ENCODE peak calls at places on chromosomes 1 and 21, in five cellular contexts. P is H1, G is IMR-90, C is K562, U is A549. L is an unnamed sample.

GRCh38 chr1:84156210-84156621 is 12.1 kb downstream of the PRKACB start:
- DNase-seq in U (peak), C (no peak), G (peak), P (no peak), L (no peak)

GRCh38 chr1:15012822-15013221 is 140.7 kb upstream of the TMEM51 start:
- DNase-seq in C (no peak), P (no peak), G (no peak), U (no peak), L (no peak)

GRCh38 chr1:43834280-43835140 is 99.1 kb upstream of the ARTN start:
- DNase-seq in C (peak), G (no peak), P (no peak), U (no peak), L (no peak)

GRCh38 chr1:226985239-226985838 is 45.2 kb downstream of the COQ8A start:
- DNase-seq in P (no peak), G (no peak), U (no peak), C (no peak), L (no peak)

GRCh38 chr1:211503542-211503941 is 11.6 kb upstream of the RD3 start:
- DNase-seq in G (no peak), P (no peak), C (peak), U (no peak), L (no peak)

GRCh38 chr1:21340230-21340564 is 49.9 kb upstream of the ECE1 start:
- DNase-seq in P (no peak), C (no peak), G (no peak), U (no peak), L (no peak)

GRCh38 chr1:226919587-226919986 is 20.5 kb upstream of the COQ8A start:
- DNase-seq in G (no peak), P (no peak), C (no peak), U (no peak), L (no peak)

GRCh38 chr1:34188418-34188817 is 11.7 kb downstream of the C1orf94 start:
- DNase-seq in G (no peak), U (no peak), C (no peak), P (no peak), L (no peak)

GRCh38 chr21:43734131-43734634 is 15.3 kb downstream of the PDXK start:
- DNase-seq in G (no peak), U (no peak), C (no peak), P (no peak), L (no peak)

GRCh38 chr1:169312084-169312954 is 55.3 kb downstream of the NME7 start:
- DNase-seq in C (peak), G (peak), U (peak), P (no peak), L (no peak)

GRCh38 chr1:5447479-5448070 is 544.6 kb downstream of the NPHP4 start:
- DNase-seq in P (no peak), G (no peak), C (no peak), U (no peak), L (no peak)

GRCh38 chr1:86948212-86948611 is 33.8 kb downstream of the HS2ST1 start:
- DNase-seq in C (no peak), G (peak), U (no peak), P (no peak), L (no peak)

GRCh38 chr1:183023146-183023600 is at the start of gene LAMC1:
- DNase-seq in C (peak), U (peak), P (peak), G (peak), L (peak)

GRCh38 chr1:234975122-234975940 is 153.3 kb downstream of the TOMM20 start:
- DNase-seq in P (no peak), U (peak), G (peak), C (peak), L (peak)

GRCh38 chr1:56710646-56711045 is 65.5 kb downstream of the PRKAA2 start:
- DNase-seq in P (no peak), C (no peak), G (peak), U (no peak), L (no peak)

GRCh38 chr21:27759820-27760219 is 792.9 kb upstream of the ADAMTS5 start:
- DNase-seq in C (no peak), G (no peak), P (no peak), U (no peak), L (no peak)

GRCh38 chr1:228029281-228029680 is 22.5 kb downstream of the WNT3A start:
- DNase-seq in G (no peak), U (no peak), C (no peak), P (no peak), L (no peak)

GRCh38 chr1:55143686-55144085 is 71.5 kb downstream of the USP24 start:
- DNase-seq in G (no peak), U (no peak), C (peak), P (peak), L (peak)

GRCh38 chr1:151993734-151994496 is at the start of gene S100A10:
- DNase-seq in C (peak), U (no peak), G (peak), P (no peak), L (peak)

GRCh38 chr1:85297855-85298629 is 21.6 kb upstream of the BCL10 start:
- DNase-seq in P (no peak), U (peak), C (no peak), G (peak), L (peak)

GRCh38 chr21:39014751-39015150 is 168.5 kb downstream of the PSMG1 start:
- DNase-seq in G (peak), U (no peak), C (no peak), P (no peak), L (no peak)

GRCh38 chr1:24385160-24385939 is 28.2 kb downstream of the STPG1 start:
- DNase-seq in G (peak), C (peak), U (no peak), P (peak), L (no peak)

GRCh38 chr1:68049941-68050878 is at the start of gene DIRAS3:
- DNase-seq in C (peak), P (no peak), U (peak), G (peak), L (no peak)

GRCh38 chr1:218671573-218671972 is 326.4 kb downstream of the TGFB2 start:
- DNase-seq in U (no peak), P (no peak), C (no peak), G (peak), L (no peak)

GRCh38 chr1:179012033-179012432 is 13.7 kb upstream of the FAM20B start:
- DNase-seq in C (no peak), U (no peak), G (no peak), P (no peak), L (no peak)
- TF ChIP-seq MAFK in C (no peak), U (no peak), G (no peak), P (no peak), L (no peak)

GRCh38 chr1:10630661-10631120 is 155.9 kb downstream of the PEX14 start:
- DNase-seq in U (no peak), G (no peak), P (no peak), C (no peak), L (no peak)
- TF ChIP-seq MAFK in U (no peak), G (no peak), P (no peak), C (no peak), L (no peak)

DNA sequence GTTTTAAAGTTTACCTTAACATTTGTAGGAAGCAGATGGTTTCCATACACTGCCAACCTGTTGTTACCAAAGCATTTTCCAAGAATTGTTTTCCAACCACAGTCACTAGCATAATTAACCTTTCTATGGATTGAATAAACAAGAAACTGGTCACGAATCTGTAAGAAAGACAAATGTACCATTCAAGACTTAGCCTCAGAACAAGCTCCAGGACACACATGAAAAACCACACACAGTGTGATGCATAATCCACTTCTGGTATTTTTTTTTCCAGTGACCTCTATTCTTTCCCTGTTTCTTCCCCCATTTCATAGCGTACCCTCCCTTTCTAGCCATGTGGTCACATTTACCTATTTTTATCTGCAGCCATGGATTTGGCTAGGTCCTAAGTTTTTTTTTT is 29.6 kb upstream of the C1orf87 start:
- DNase-seq in U (no peak), P (no peak), C (no peak), G (no peak), L (no peak)
- TF ChIP-seq MAFK in U (no peak), P (no peak), C (no peak), G (no peak), L (no peak)

GRCh38 chr1:158180741-158181576 is at the start of gene CD1D:
- DNase-seq in P (peak), U (no peak), C (no peak), G (no peak), L (no peak)

GRCh38 chr1:158181577-158181922 is 855 bp downstream of the CD1D start:
- DNase-seq in P (no peak), C (no peak), G (no peak), U (no peak), L (no peak)

GRCh38 chr1:158189637-158190036 is 8.9 kb downstream of the CD1D start:
- DNase-seq in C (no peak), U (no peak), P (no peak), G (no peak), L (no peak)

GRCh38 chr1:158188618-158189017 is 7.9 kb downstream of the CD1D start:
- DNase-seq in P (no peak), U (no peak), C (no peak), G (no peak), L (no peak)

GRCh38 chr1:158185770-158186705 is 5.3 kb downstream of the CD1D start:
- DNase-seq in P (peak), U (no peak), C (no peak), G (no peak), L (no peak)
- TF ChIP-seq MAFK in P (no peak), U (no peak), C (no peak), G (no peak), L (no peak)

DNA sequence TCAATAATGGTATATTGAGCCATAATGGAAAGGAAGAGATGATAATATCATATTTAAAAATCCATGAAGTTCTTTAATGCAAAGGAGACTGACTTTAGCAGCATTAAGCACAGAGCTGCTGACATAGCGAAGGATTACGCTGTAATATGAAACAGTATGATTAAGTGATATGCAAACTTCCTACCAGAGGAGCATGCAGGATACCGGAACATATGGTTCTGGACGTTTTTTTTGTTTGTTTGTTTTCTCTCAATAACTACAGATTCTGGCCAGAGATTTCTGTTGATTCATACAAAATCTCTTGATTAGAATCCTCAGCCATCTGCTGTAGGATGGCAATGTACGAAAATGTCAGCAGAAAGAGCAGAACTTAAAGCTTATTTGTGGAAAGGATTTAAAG is 970.8 kb downstream of the KCNT2 start:
- DNase-seq in P (no peak), G (peak), C (no peak), U (no peak), L (no peak)
- TF ChIP-seq MAFK in P (no peak), G (no peak), C (no peak), U (no peak), L (no peak)

GRCh38 chr1:200444478-200444877 is 34.6 kb upstream of the ZNF281 start:
- DNase-seq in C (no peak), G (no peak), P (no peak), U (no peak), L (no peak)
- TF ChIP-seq MAFK in C (no peak), G (no peak), P (no peak), U (no peak), L (no peak)

GRCh38 chr1:106047210-106047609 is 1009.3 kb upstream of the PRMT6 start:
- DNase-seq in C (no peak), U (no peak), P (no peak), G (no peak), L (no peak)

DNA sequence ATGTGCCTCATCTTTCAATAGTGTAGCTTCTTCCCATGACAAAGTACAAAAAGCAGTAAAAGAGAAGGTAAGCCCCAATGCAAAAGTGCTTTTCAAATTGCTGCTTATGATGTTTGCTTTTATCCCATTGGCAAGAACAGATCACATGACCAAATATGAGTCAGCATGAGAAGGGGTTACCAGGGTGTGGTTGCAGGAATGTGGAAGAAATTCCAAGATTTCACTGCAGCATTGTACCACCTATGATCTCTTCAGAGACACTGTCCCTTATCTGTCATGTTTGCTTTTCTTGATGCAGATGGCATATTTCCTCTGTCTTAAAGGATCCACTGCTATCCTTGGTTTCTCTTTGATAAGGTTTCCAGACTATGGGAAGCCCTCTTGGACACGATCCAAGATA is 1006.9 kb upstream of the PRMT6 start:
- DNase-seq in C (no peak), U (no peak), G (no peak), P (no peak), L (no peak)
- TF ChIP-seq MAFK in C (no peak), U (no peak), G (no peak), P (no peak), L (no peak)

L was measured in HepG2.